ENCODE peak calls at places on chromosomes 3 and 15, in six cellular contexts. M, Q, C, N, U and A are unnamed samples.

GRCh38 chr3:83953417-83954089 is 1005.2 kb upstream of the CADM2 start:
- DNase-seq in Q (no peak), C (no peak), M (no peak), U (peak), N (no peak), A (no peak)

GRCh38 chr3:114674041-114674440 is 380.2 kb downstream of the TIGIT start:
- DNase-seq in C (no peak), M (no peak), N (no peak), Q (no peak), U (no peak), A (no peak)

GRCh38 chr3:11944052-11944673 is 60.0 kb upstream of the SYN2 start:
- DNase-seq in Q (no peak), C (peak), M (peak), N (peak), U (peak), A (no peak)

GRCh38 chr3:114545196-114545595 is 251.4 kb downstream of the TIGIT start:
- DNase-seq in C (no peak), U (no peak), N (no peak), M (no peak), Q (no peak), A (no peak)

GRCh38 chr15:56774356-56774755 is 41.0 kb upstream of the ZNF280D start:
- DNase-seq in Q (no peak), M (no peak), C (no peak), U (no peak), N (no peak), A (no peak)

GRCh38 chr3:196284396-196284795 is 3.1 kb downstream of the PCYT1A start:
- DNase-seq in U (no peak), M (no peak), Q (no peak), C (no peak), N (no peak), A (no peak)

GRCh38 chr3:30518201-30518864 is 88.1 kb upstream of the TGFBR2 start:
- DNase-seq in U (no peak), C (peak), M (peak), N (peak), Q (no peak), A (no peak)

GRCh38 chr3:29384640-29385039 is 103.8 kb downstream of the RBMS3 start:
- DNase-seq in C (no peak), N (peak), Q (no peak), M (no peak), U (no peak), A (no peak)

GRCh38 chr15:97929456-97930229 is 30.9 kb upstream of the ARRDC4 start:
- DNase-seq in N (no peak), Q (no peak), U (no peak), C (no peak), M (no peak), A (no peak)

GRCh38 chr3:39407773-39408492 is 1.4 kb downstream of the RPSA start:
- DNase-seq in Q (no peak), N (no peak), U (no peak), C (no peak), M (no peak), A (no peak)

GRCh38 chr3:31408720-31409119 is 124.0 kb upstream of the STT3B start:
- DNase-seq in M (no peak), C (no peak), U (no peak), N (no peak), Q (no peak), A (no peak)

GRCh38 chr3:53823026-53823955 is 22.9 kb downstream of the CHDH start:
- DNase-seq in U (no peak), N (no peak), C (no peak), M (no peak), Q (no peak), A (no peak)

GRCh38 chr3:114499986-114500385 is 206.2 kb downstream of the TIGIT start:
- DNase-seq in Q (no peak), U (no peak), M (no peak), N (no peak), C (no peak), A (no peak)

GRCh38 chr3:37824090-37824953 is 37.4 kb upstream of the CTDSPL start:
- DNase-seq in C (no peak), M (no peak), U (no peak), N (no peak), Q (no peak), A (no peak)

GRCh38 chr3:114904633-114905032 is 242.5 kb downstream of the ZBTB20 start:
- DNase-seq in Q (no peak), M (no peak), C (no peak), N (no peak), U (no peak), A (no peak)

GRCh38 chr3:150495563-150496168 is 50.6 kb downstream of the SERP1 start:
- DNase-seq in N (peak), U (peak), M (peak), C (peak), Q (no peak), A (no peak)

GRCh38 chr15:52493968-52494367 is 34.7 kb downstream of the MYO5A start:
- DNase-seq in N (no peak), C (no peak), M (no peak), U (no peak), Q (no peak), A (no peak)

GRCh38 chr15:31326729-31327673 is at the start of gene KLF13:
- DNase-seq in M (peak), C (no peak), Q (peak), U (no peak), N (peak), A (peak)

GRCh38 chr15:69809421-69809820 is 288.3 kb downstream of the TLE3 start:
- DNase-seq in U (no peak), Q (no peak), C (no peak), N (no peak), M (no peak), A (no peak)

GRCh38 chr15:58043192-58043903 is 22.2 kb downstream of the ALDH1A2 start:
- DNase-seq in U (no peak), C (peak), Q (no peak), N (peak), M (peak), A (peak)

GRCh38 chr3:41638381-41638780 is 323.5 kb downstream of the ULK4 start:
- DNase-seq in Q (no peak), U (no peak), N (no peak), C (no peak), M (no peak), A (no peak)

GRCh38 chr3:148757238-148757930 is 59.7 kb downstream of the AGTR1 start:
- DNase-seq in M (no peak), C (no peak), N (peak), Q (no peak), U (no peak), A (no peak)

GRCh38 chr3:128556949-128557348 is 63.9 kb upstream of the GATA2 start:
- DNase-seq in N (no peak), U (no peak), C (no peak), M (no peak), Q (no peak), A (no peak)

GRCh38 chr3:23174426-23175039 is 28.6 kb upstream of the UBE2E2 start:
- DNase-seq in Q (no peak), N (no peak), C (no peak), U (no peak), M (no peak), A (no peak)

GRCh38 chr3:39313289-39313688 is 16.2 kb upstream of the CCR8 start:
- DNase-seq in N (no peak), U (no peak), Q (no peak), M (no peak), C (no peak), A (no peak)

GRCh38 chr3:85781806-85782205 is 823.0 kb downstream of the CADM2 start:
- DNase-seq in C (peak), U (no peak), M (no peak), N (no peak), Q (no peak), A (no peak)

GRCh38 chr3:42264399-42265058 is 1.5 kb downstream of the CCK start:
- DNase-seq in C (no peak), Q (no peak), U (peak), M (peak), N (no peak), A (no peak)

GRCh38 chr15:36905908-36906307 is 194.4 kb downstream of the MEIS2 start:
- DNase-seq in C (no peak), M (no peak), N (peak), Q (no peak), U (no peak), A (no peak)

GRCh38 chr3:124333931-124334640 is 342.2 kb upstream of the ROPN1 start:
- DNase-seq in M (no peak), U (no peak), Q (no peak), N (no peak), C (no peak), A (no peak)

GRCh38 chr3:55885721-55886120 is 398.6 kb upstream of the WNT5A start:
- DNase-seq in U (no peak), M (no peak), Q (no peak), N (peak), C (peak), A (no peak)

GRCh38 chr3:64554086-64554920 is 133.5 kb downstream of the ADAMTS9 start:
- DNase-seq in M (no peak), Q (no peak), N (no peak), C (no peak), U (no peak), A (no peak)